ENCODE peak calls at places on chromosome 10, in nine cellular contexts. One of them, this sample, is unnamed.

GRCh38 chr10:49272251-49273081 is 26.5 kb upstream of the C10orf71 start:
- DNase-seq in activated CD4-positive, alpha-beta T cell treated with anti-CD3 and anti-CD28 coated beads for 36 hours: no peak
- DNase-seq in GM12865: no peak
- DNase-seq in NCI-H2081: no peak
- DNase-seq in fibroblast of the aortic adventitia: peak
- DNase-seq in Karpas-422: no peak
- DNase-seq in non-pigmented ciliary epithelial cell: no peak
- DNase-seq in glutamatergic neuron: no peak
- DNase-seq in AG20443: peak
- DNase-seq in this sample: no peak

GRCh38 chr10:89120931-89121907 is 85.9 kb downstream of the CH25H start:
- DNase-seq in glutamatergic neuron: no peak
- DNase-seq in GM12865: peak
- DNase-seq in non-pigmented ciliary epithelial cell: no peak
- DNase-seq in activated CD4-positive, alpha-beta T cell treated with anti-CD3 and anti-CD28 coated beads for 36 hours: no peak
- DNase-seq in Karpas-422: no peak
- DNase-seq in AG20443: no peak
- DNase-seq in fibroblast of the aortic adventitia: peak
- DNase-seq in NCI-H2081: no peak
- DNase-seq in this sample: no peak

GRCh38 chr10:60541461-60541860 is 151.8 kb upstream of the ANK3 start:
- DNase-seq in glutamatergic neuron: no peak
- DNase-seq in Karpas-422: no peak
- DNase-seq in GM12865: no peak
- DNase-seq in NCI-H2081: no peak
- DNase-seq in activated CD4-positive, alpha-beta T cell treated with anti-CD3 and anti-CD28 coated beads for 36 hours: no peak
- DNase-seq in fibroblast of the aortic adventitia: no peak
- DNase-seq in non-pigmented ciliary epithelial cell: no peak
- DNase-seq in AG20443: no peak
- DNase-seq in this sample: no peak

GRCh38 chr10:79068203-79068561 is 584 bp upstream of the ZMIZ1 start:
- DNase-seq in glutamatergic neuron: no peak
- DNase-seq in GM12865: peak
- DNase-seq in activated CD4-positive, alpha-beta T cell treated with anti-CD3 and anti-CD28 coated beads for 36 hours: peak
- DNase-seq in fibroblast of the aortic adventitia: no peak
- DNase-seq in AG20443: no peak
- DNase-seq in Karpas-422: no peak
- DNase-seq in NCI-H2081: no peak
- DNase-seq in non-pigmented ciliary epithelial cell: no peak
- DNase-seq in this sample: no peak

GRCh38 chr10:97517096-97517750 is 18.5 kb downstream of the UBTD1 start:
- DNase-seq in AG20443: no peak
- DNase-seq in glutamatergic neuron: no peak
- DNase-seq in non-pigmented ciliary epithelial cell: no peak
- DNase-seq in GM12865: no peak
- DNase-seq in NCI-H2081: no peak
- DNase-seq in activated CD4-positive, alpha-beta T cell treated with anti-CD3 and anti-CD28 coated beads for 36 hours: no peak
- DNase-seq in fibroblast of the aortic adventitia: no peak
- DNase-seq in Karpas-422: no peak
- DNase-seq in this sample: no peak

GRCh38 chr10:92901819-92902234 is 53.5 kb downstream of the EXOC6 start:
- DNase-seq in NCI-H2081: no peak
- DNase-seq in GM12865: peak
- DNase-seq in Karpas-422: no peak
- DNase-seq in activated CD4-positive, alpha-beta T cell treated with anti-CD3 and anti-CD28 coated beads for 36 hours: peak
- DNase-seq in non-pigmented ciliary epithelial cell: no peak
- DNase-seq in glutamatergic neuron: no peak
- DNase-seq in AG20443: no peak
- DNase-seq in fibroblast of the aortic adventitia: no peak
- DNase-seq in this sample: no peak

GRCh38 chr10:65350619-65351018 is 1575.2 kb upstream of the LRRTM3 start:
- DNase-seq in fibroblast of the aortic adventitia: no peak
- DNase-seq in non-pigmented ciliary epithelial cell: no peak
- DNase-seq in activated CD4-positive, alpha-beta T cell treated with anti-CD3 and anti-CD28 coated beads for 36 hours: no peak
- DNase-seq in Karpas-422: no peak
- DNase-seq in glutamatergic neuron: no peak
- DNase-seq in NCI-H2081: no peak
- DNase-seq in GM12865: no peak
- DNase-seq in AG20443: no peak
- DNase-seq in this sample: no peak

GRCh38 chr10:33876547-33877400 is 542.3 kb upstream of the NRP1 start:
- DNase-seq in Karpas-422: no peak
- DNase-seq in GM12865: no peak
- DNase-seq in NCI-H2081: no peak
- DNase-seq in activated CD4-positive, alpha-beta T cell treated with anti-CD3 and anti-CD28 coated beads for 36 hours: no peak
- DNase-seq in non-pigmented ciliary epithelial cell: no peak
- DNase-seq in fibroblast of the aortic adventitia: peak
- DNase-seq in glutamatergic neuron: no peak
- DNase-seq in AG20443: no peak
- DNase-seq in this sample: no peak

GRCh38 chr10:9010931-9011670 is 956.6 kb downstream of the GATA3 start:
- DNase-seq in activated CD4-positive, alpha-beta T cell treated with anti-CD3 and anti-CD28 coated beads for 36 hours: no peak
- DNase-seq in Karpas-422: no peak
- DNase-seq in AG20443: no peak
- DNase-seq in GM12865: no peak
- DNase-seq in NCI-H2081: no peak
- DNase-seq in glutamatergic neuron: no peak
- DNase-seq in fibroblast of the aortic adventitia: no peak
- DNase-seq in non-pigmented ciliary epithelial cell: no peak
- DNase-seq in this sample: peak

GRCh38 chr10:131087464-131088215 is 223.9 kb downstream of the TCERG1L start:
- DNase-seq in NCI-H2081: no peak
- DNase-seq in GM12865: no peak
- DNase-seq in non-pigmented ciliary epithelial cell: no peak
- DNase-seq in Karpas-422: no peak
- DNase-seq in glutamatergic neuron: no peak
- DNase-seq in AG20443: no peak
- DNase-seq in fibroblast of the aortic adventitia: no peak
- DNase-seq in activated CD4-positive, alpha-beta T cell treated with anti-CD3 and anti-CD28 coated beads for 36 hours: no peak
- DNase-seq in this sample: no peak

GRCh38 chr10:93678805-93679587 is 23.4 kb downstream of the FRA10AC1 start:
- DNase-seq in GM12865: no peak
- DNase-seq in fibroblast of the aortic adventitia: no peak
- DNase-seq in AG20443: no peak
- DNase-seq in activated CD4-positive, alpha-beta T cell treated with anti-CD3 and anti-CD28 coated beads for 36 hours: no peak
- DNase-seq in glutamatergic neuron: no peak
- DNase-seq in Karpas-422: no peak
- DNase-seq in non-pigmented ciliary epithelial cell: no peak
- DNase-seq in NCI-H2081: no peak
- DNase-seq in this sample: no peak

This sample was measured in HCEC 1CT.